ENCODE peak calls at places on chromosomes 6 and 20, in nine cellular contexts. L, D, J, K, E, W, M, P and A are unnamed samples.

GRCh38 chr20:47016068-47016664 is 121.5 kb downstream of the EYA2 start:
- DNase-seq in L (no peak), D (no peak), J (no peak), K (no peak), E (no peak), W (no peak), M (no peak), P (peak; percentile 59), A (no peak)

GRCh38 chr20:36624068-36624813 is 18.7 kb downstream of the RAB5IF start:
- DNase-seq in L (no peak), D (no peak), J (no peak), K (peak; percentile 28), E (no peak), W (no peak), M (no peak), P (no peak), A (no peak)

GRCh38 chr6:116616757-116617093 is 446 bp downstream of the RSPH4A start:
- DNase-seq in L (no peak), D (no peak), J (no peak), K (peak; percentile 22), E (peak; percentile 25), W (no peak), M (peak; percentile 7), P (peak; percentile 42), A (no peak)

GRCh38 chr6:160277546-160277945 is 18.9 kb upstream of the SLC22A2 start:
- DNase-seq in L (no peak), D (no peak), J (no peak), K (no peak), E (no peak), W (no peak), M (no peak), P (no peak), A (no peak)

GRCh38 chr6:57324538-57324937 is 7.1 kb downstream of the PRIM2 start:
- DNase-seq in L (no peak), D (no peak), J (no peak), K (no peak), E (no peak), W (no peak), M (peak; percentile 9), P (no peak), A (no peak)

GRCh38 chr6:6865601-6866000 is 242.2 kb upstream of the RREB1 start:
- DNase-seq in L (no peak), D (no peak), J (no peak), K (no peak), E (no peak), W (no peak), M (no peak), P (no peak), A (no peak)

GRCh38 chr20:31870703-31871601 is 518 bp downstream of the TTLL9 start:
- DNase-seq in L (no peak), D (no peak), J (no peak), K (peak; percentile 38), E (no peak), W (no peak), M (no peak), P (no peak), A (no peak)

GRCh38 chr20:50528129-50528528 is 17.9 kb downstream of the PTPN1 start:
- DNase-seq in L (no peak), D (no peak), J (no peak), K (no peak), E (no peak), W (no peak), M (no peak), P (no peak), A (no peak)

GRCh38 chr6:24844061-24844460 is 45.3 kb upstream of the ARMH2 start:
- DNase-seq in L (no peak), D (no peak), J (no peak), K (peak; percentile 31), E (no peak), W (no peak), M (no peak), P (no peak), A (no peak)

GRCh38 chr20:49741940-49742339 is 28.3 kb upstream of the B4GALT5 start:
- DNase-seq in L (no peak), D (no peak), J (no peak), K (no peak), E (no peak), W (no peak), M (no peak), P (no peak), A (no peak)

GRCh38 chr6:43703512-43704429 is 16.2 kb upstream of the MRPS18A start:
- DNase-seq in L (no peak), D (no peak), J (no peak), K (peak; percentile 45), E (no peak), W (no peak), M (no peak), P (no peak), A (peak; percentile 20)

GRCh38 chr20:45343867-45344721 is 4.1 kb downstream of the SDC4 start:
- DNase-seq in L (peak; percentile 73), D (peak; percentile 74), J (no peak), K (peak; percentile 89), E (no peak), W (peak; percentile 52), M (peak; percentile 69), P (no peak), A (peak; percentile 89)

GRCh38 chr6:4732691-4733315 is 43.4 kb upstream of the CDYL start:
- DNase-seq in L (no peak), D (peak; percentile 81), J (no peak), K (peak; percentile 24), E (no peak), W (no peak), M (peak; percentile 82), P (peak; percentile 27), A (peak; percentile 88)

GRCh38 chr20:37994512-37994911 is 38.7 kb downstream of the TTI1 start:
- DNase-seq in L (no peak), D (no peak), J (no peak), K (no peak), E (no peak), W (no peak), M (peak; percentile 40), P (no peak), A (no peak)

GRCh38 chr6:71412559-71412958 is 123.9 kb downstream of the OGFRL1 start:
- DNase-seq in L (no peak), D (no peak), J (no peak), K (no peak), E (no peak), W (no peak), M (no peak), P (peak; percentile 19), A (peak; percentile 58)

GRCh38 chr20:3349786-3350185 is 57.7 kb downstream of the DNAAF9 start:
- DNase-seq in L (no peak), D (no peak), J (no peak), K (no peak), E (no peak), W (no peak), M (no peak), P (no peak), A (no peak)

GRCh38 chr6:48754631-48755030 is 643.6 kb upstream of the PTCHD4 start:
- DNase-seq in L (no peak), D (no peak), J (no peak), K (no peak), E (no peak), W (no peak), M (no peak), P (no peak), A (no peak)

GRCh38 chr20:4545526-4545925 is 176.2 kb upstream of the PRND start:
- DNase-seq in L (no peak), D (peak; percentile 26), J (no peak), K (no peak), E (no peak), W (no peak), M (no peak), P (no peak), A (no peak)

GRCh38 chr6:18654821-18655220 is 267.7 kb downstream of the RNF144B start:
- DNase-seq in L (no peak), D (no peak), J (no peak), K (no peak), E (no peak), W (no peak), M (no peak), P (no peak), A (no peak)

GRCh38 chr6:113362542-113363430 is 494.4 kb upstream of the MARCKS start:
- DNase-seq in L (no peak), D (no peak), J (no peak), K (no peak), E (no peak), W (no peak), M (no peak), P (peak; percentile 7), A (no peak)

GRCh38 chr20:1637755-1638154 is 17.9 kb upstream of the SIRPB1 start:
- DNase-seq in L (no peak), D (no peak), J (no peak), K (no peak), E (no peak), W (no peak), M (no peak), P (no peak), A (peak; percentile 42)

GRCh38 chr6:165478581-165478980 is 169.2 kb upstream of the C6orf118 start:
- DNase-seq in L (no peak), D (no peak), J (no peak), K (no peak), E (no peak), W (no peak), M (no peak), P (no peak), A (no peak)

GRCh38 chr6:169675011-169675410 is 26.8 kb downstream of the WDR27 start:
- DNase-seq in L (no peak), D (no peak), J (no peak), K (no peak), E (peak; percentile 9), W (no peak), M (no peak), P (no peak), A (no peak)

GRCh38 chr20:36744764-36745191 is 1.1 kb downstream of the NDRG3 start:
- DNase-seq in L (peak; percentile 58), D (no peak), J (no peak), K (peak; percentile 70), E (no peak), W (peak; percentile 46), M (no peak), P (peak; percentile 20), A (no peak)

GRCh38 chr6:149888113-149888512 is 9.8 kb downstream of the RAET1E start:
- DNase-seq in L (no peak), D (no peak), J (no peak), K (no peak), E (no peak), W (no peak), M (peak; percentile 81), P (no peak), A (no peak)

GRCh38 chr20:4740774-4741431 is 19.2 kb downstream of the PRND start:
- DNase-seq in L (peak; percentile 70), D (no peak), J (peak; percentile 59), K (peak; percentile 44), E (peak; percentile 78), W (no peak), M (peak; percentile 58), P (peak; percentile 76), A (no peak)

GRCh38 chr6:22091424-22091948 is 205.3 kb downstream of the PRL start:
- DNase-seq in L (no peak), D (no peak), J (no peak), K (no peak), E (no peak), W (no peak), M (no peak), P (no peak), A (no peak)

GRCh38 chr20:62982124-62983075 is 24.4 kb downstream of the BHLHE23 start:
- DNase-seq in L (no peak), D (no peak), J (no peak), K (no peak), E (no peak), W (no peak), M (no peak), P (no peak), A (no peak)

GRCh38 chr20:8837396-8837795 is 231.5 kb upstream of the PLCB4 start:
- DNase-seq in L (no peak), D (peak; percentile 67), J (no peak), K (no peak), E (no peak), W (no peak), M (peak; percentile 54), P (no peak), A (peak; percentile 54)

GRCh38 chr6:45323656-45324224 is 4.4 kb upstream of the RUNX2 start:
- DNase-seq in L (no peak), D (no peak), J (no peak), K (no peak), E (no peak), W (no peak), M (no peak), P (no peak), A (no peak)

GRCh38 chr6:144158133-144158532 is 7.8 kb downstream of the STX11 start:
- DNase-seq in L (no peak), D (peak; percentile 83), J (no peak), K (peak; percentile 55), E (no peak), W (no peak), M (peak; percentile 21), P (no peak), A (peak; percentile 80)